ENCODE peak calls at places on chromosomes 4 and X, in five cellular contexts. V is HEK293T, Y is WTC11, G is GM12878, U is HCT116. S is an unnamed sample.

GRCh38 chrX:40201486-40201885 is 103.7 kb upstream of the BCOR start:
- DNase-seq in V (no peak), Y (no peak), G (peak), U (no peak), S (no peak)

GRCh38 chrX:23540532-23540931 is 126.8 kb upstream of the PRDX4 start:
- DNase-seq in V (no peak), Y (no peak), G (no peak), U (no peak), S (no peak)

GRCh38 chrX:48508400-48509244 is at the start of gene PORCN:
- DNase-seq in V (peak), Y (peak), G (peak), U (no peak), S (peak)

GRCh38 chrX:47218920-47219815 is 687 bp downstream of the CDK16 start:
- DNase-seq in V (peak), Y (peak), G (no peak), U (no peak), S (no peak)

GRCh38 chr4:40613456-40613855 is 16.2 kb downstream of the RBM47 start:
- DNase-seq in V (no peak), Y (no peak), G (no peak), U (no peak), S (no peak)

GRCh38 chr4:77074961-77075855 is 581 bp downstream of the CCNI start:
- DNase-seq in V (peak), Y (peak), G (no peak), U (no peak), S (peak)

GRCh38 chr4:140012688-140013087 is 141.3 kb downstream of the MAML3 start:
- DNase-seq in V (peak), Y (peak), G (no peak), U (peak), S (peak)

GRCh38 chr4:144710526-144710912 is 64.6 kb downstream of the HHIP start:
- DNase-seq in V (no peak), Y (no peak), G (no peak), U (no peak), S (no peak)

GRCh38 chrX:51931761-51932160 is 38.3 kb downstream of the MAGED1 start:
- DNase-seq in V (no peak), Y (no peak), G (no peak), U (no peak), S (no peak)

GRCh38 chrX:65488496-65488895 is 46.1 kb downstream of the LAS1L start:
- DNase-seq in V (no peak), Y (no peak), G (no peak), U (no peak), S (no peak)

GRCh38 chrX:124212622-124213021 is 119.8 kb upstream of the TEX13D start:
- DNase-seq in V (no peak), Y (no peak), G (no peak), U (no peak), S (no peak)

GRCh38 chrX:40543661-40544328 is 37.0 kb upstream of the ATP6AP2 start:
- DNase-seq in V (peak), Y (no peak), G (peak), U (peak), S (peak)

GRCh38 chrX:131783555-131784338 is 239.4 kb upstream of the STK26 start:
- DNase-seq in V (peak), Y (no peak), G (peak), U (no peak), S (no peak)

GRCh38 chr4:115780835-115781234 is 667.4 kb upstream of the NDST4 start:
- DNase-seq in V (no peak), Y (no peak), G (peak), U (no peak), S (no peak)

GRCh38 chrX:80285131-80285773 is 135.0 kb upstream of the TENT5D start:
- DNase-seq in V (peak), Y (peak), G (no peak), U (no peak), S (peak)

GRCh38 chr4:65566473-65566872 is 103.8 kb downstream of the EPHA5 start:
- DNase-seq in V (no peak), Y (no peak), G (no peak), U (no peak), S (no peak)

GRCh38 chr4:17544831-17545234 is 29.9 kb downstream of the CLRN2 start:
- DNase-seq in V (no peak), Y (no peak), G (no peak), U (no peak), S (peak)

GRCh38 chrX:124573458-124573857 is 227.1 kb downstream of the SH2D1A start:
- DNase-seq in V (no peak), Y (no peak), G (no peak), U (no peak), S (no peak)

GRCh38 chrX:41064028-41064427 is 21.2 kb upstream of the USP9X start:
- DNase-seq in V (no peak), Y (no peak), G (no peak), U (no peak), S (no peak)

GRCh38 chr4:169014581-169014980 is 4.5 kb upstream of the CBR4 start:
- DNase-seq in V (no peak), Y (no peak), G (no peak), U (no peak), S (no peak)

GRCh38 chrX:1466971-1467561 is 14.4 kb upstream of the ASMTL start:
- DNase-seq in V (no peak), Y (no peak), G (no peak), U (no peak), S (no peak)

GRCh38 chr4:3414421-3415279 is 27.1 kb upstream of the HGFAC start:
- DNase-seq in V (no peak), Y (no peak), G (no peak), U (no peak), S (no peak)

GRCh38 chr4:8838911-8839431 is 32.7 kb downstream of the HMX1 start:
- DNase-seq in V (no peak), Y (no peak), G (no peak), U (no peak), S (no peak)

GRCh38 chrX:20352504-20352903 is 85.8 kb upstream of the RPS6KA3 start:
- DNase-seq in V (no peak), Y (no peak), G (no peak), U (no peak), S (no peak)

GRCh38 chr4:145740796-145741195 is 60.9 kb downstream of the C4orf51 start:
- DNase-seq in V (no peak), Y (no peak), G (no peak), U (no peak), S (no peak)

GRCh38 chrX:48569958-48570357 is 4.3 kb upstream of the RBM3 start:
- DNase-seq in V (no peak), Y (no peak), G (peak), U (no peak), S (no peak)

GRCh38 chrX:43862434-43862833 is 19.8 kb downstream of the MAOB start:
- DNase-seq in V (no peak), Y (no peak), G (no peak), U (no peak), S (no peak)

GRCh38 chr4:7472443-7473013 is 37.8 kb upstream of the PSAPL1 start:
- DNase-seq in V (no peak), Y (peak), G (no peak), U (no peak), S (no peak)

GRCh38 chr4:31089815-31090214 is 369.6 kb downstream of the PCDH7 start:
- DNase-seq in V (peak), Y (no peak), G (no peak), U (peak), S (no peak)

GRCh38 chr4:85919488-85919887 is 440.4 kb downstream of the MAPK10 start:
- DNase-seq in V (no peak), Y (no peak), G (no peak), U (no peak), S (no peak)

GRCh38 chr4:138275946-138276621 is 33.9 kb upstream of the SLC7A11 start:
- DNase-seq in V (no peak), Y (no peak), G (no peak), U (no peak), S (no peak)

GRCh38 chr4:54231419-54232150 is 2.5 kb downstream of the PDGFRA start:
- DNase-seq in V (no peak), Y (peak), G (no peak), U (no peak), S (no peak)

GRCh38 chrX:103373581-103373980 is 2.8 kb upstream of the BEX3 start:
- DNase-seq in V (no peak), Y (no peak), G (no peak), U (no peak), S (no peak)

GRCh38 chr4:82515705-82516104 is 46.1 kb downstream of the TMEM150C start:
- DNase-seq in V (no peak), Y (no peak), G (no peak), U (no peak), S (no peak)

GRCh38 chr4:27084685-27085356 is 224.2 kb downstream of the STIM2 start:
- DNase-seq in V (peak), Y (peak), G (no peak), U (no peak), S (no peak)

GRCh38 chr4:1736820-1737219 is 15.5 kb downstream of the TACC3 start:
- DNase-seq in V (no peak), Y (no peak), G (no peak), U (no peak), S (no peak)

GRCh38 chrX:132853040-132853439 is 105.4 kb downstream of the HS6ST2 start:
- DNase-seq in V (no peak), Y (no peak), G (no peak), U (no peak), S (no peak)

GRCh38 chrX:130034178-130034577 is 51.7 kb downstream of the BCORL1 start:
- DNase-seq in V (no peak), Y (no peak), G (no peak), U (no peak), S (no peak)

GRCh38 chr4:118313098-118313497 is 39.7 kb downstream of the PRSS12 start:
- DNase-seq in V (no peak), Y (no peak), G (no peak), U (no peak), S (no peak)
- TF ChIP-seq SP1 in V (no peak), Y (no peak), G (no peak), U (no peak), S (no peak)

GRCh38 chr4:182010876-182011275 is 232.3 kb upstream of the TENM3 start:
- DNase-seq in V (no peak), Y (no peak), G (no peak), U (no peak), S (no peak)
- TF ChIP-seq SP1 in V (no peak), Y (no peak), G (no peak), U (no peak), S (no peak)

DNA sequence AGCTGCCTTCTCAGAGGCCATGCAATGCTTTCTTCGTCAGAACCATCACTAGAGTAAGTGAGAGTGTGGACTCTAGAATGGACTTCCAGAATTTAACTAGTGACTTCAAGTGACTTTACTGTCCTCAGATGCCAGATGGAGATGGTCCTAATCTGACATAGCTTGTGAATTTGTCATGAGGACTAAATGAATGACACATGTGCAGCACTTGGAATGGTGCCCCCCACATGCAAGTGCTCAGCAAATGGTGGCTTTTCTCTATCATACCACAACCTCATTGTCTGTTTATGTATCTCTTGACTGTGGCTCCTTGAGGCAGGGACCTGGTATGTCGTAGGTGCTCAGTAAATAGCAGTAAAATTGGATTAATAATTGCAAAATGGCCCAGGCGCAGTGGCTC is 91.6 kb upstream of the STX18 start:
- DNase-seq in V (no peak), Y (no peak), G (no peak), U (no peak), S (no peak)
- TF ChIP-seq SP1 in V (no peak), Y (no peak), G (no peak), U (no peak), S (no peak)

DNA sequence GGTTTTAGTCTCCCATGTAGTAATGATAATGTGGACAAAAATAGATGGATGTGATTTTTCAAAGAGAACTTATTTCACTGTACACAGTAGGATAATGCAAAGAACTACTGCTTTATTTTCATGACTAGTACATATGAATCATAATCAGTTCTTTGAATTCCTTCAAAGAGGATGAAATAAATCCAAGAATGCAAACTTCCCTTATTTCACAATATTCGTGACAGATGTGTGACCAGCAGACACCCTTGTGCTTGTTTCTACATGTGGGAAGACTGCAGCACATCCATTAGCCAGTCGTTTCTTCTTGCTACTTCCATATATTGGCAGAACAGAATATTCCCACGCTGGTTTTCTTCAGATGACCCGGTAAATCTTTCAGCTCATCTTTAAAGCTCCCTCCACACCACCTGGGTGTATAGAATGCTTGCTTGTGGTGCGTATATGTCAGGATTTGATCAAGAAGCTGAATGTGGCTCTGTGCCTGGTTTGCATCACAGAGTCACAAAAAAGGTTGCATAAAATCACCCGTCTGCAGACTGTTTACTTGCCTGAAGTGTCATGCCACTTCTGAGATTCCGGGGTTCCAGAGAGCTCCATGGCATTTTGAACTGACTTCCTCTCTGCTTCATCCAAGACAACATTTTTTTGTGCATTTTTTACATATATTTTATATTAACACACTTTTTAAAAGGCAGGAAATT is 47.7 kb upstream of the FAT4 start:
- DNase-seq in V (no peak), Y (no peak), G (no peak), U (no peak), S (no peak)
- TF ChIP-seq SP1 in V (no peak), Y (no peak), G (no peak), U (no peak), S (no peak)

GRCh38 chr4:186132577-186133277 is 28.2 kb downstream of the FAM149A start:
- DNase-seq in V (peak), Y (peak), G (no peak), U (peak), S (no peak)
- TF ChIP-seq SP1 in V (no peak), Y (no peak), G (no peak), U (no peak), S (no peak)

GRCh38 chrX:96753230-96753629 is 68.6 kb downstream of the DIAPH2 start:
- DNase-seq in V (no peak), Y (no peak), G (no peak), U (no peak), S (no peak)

GRCh38 chrX:96756491-96756890 is 71.8 kb downstream of the DIAPH2 start:
- DNase-seq in V (no peak), Y (no peak), G (no peak), U (no peak), S (no peak)

DNA sequence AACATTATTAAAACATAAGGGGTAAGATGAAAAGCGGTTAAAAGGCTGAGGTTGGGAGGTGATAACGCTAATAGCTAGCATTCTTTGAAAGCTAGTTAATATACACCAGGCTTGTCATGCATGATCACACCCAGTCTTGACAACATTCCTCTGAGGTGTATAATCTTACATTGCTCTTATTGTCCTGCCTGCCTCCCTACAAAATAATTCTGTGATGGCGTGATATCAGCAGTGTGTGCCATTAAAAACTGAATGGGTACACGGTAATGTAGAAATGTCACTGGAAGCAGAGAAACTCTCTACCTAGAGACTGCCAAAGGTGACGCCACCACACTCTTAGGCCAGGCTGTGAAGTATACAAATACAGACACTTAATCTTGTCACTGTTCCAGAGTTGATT is 68.1 kb downstream of the DIAPH2 start:
- DNase-seq in V (no peak), Y (no peak), G (no peak), U (no peak), S (no peak)
- TF ChIP-seq SP1 in V (no peak), Y (no peak), G (no peak), U (no peak), S (no peak)

GRCh38 chrX:6238576-6238975 is 9.9 kb upstream of the NLGN4X start:
- DNase-seq in V (no peak), Y (no peak), G (no peak), U (no peak), S (no peak)
- TF ChIP-seq SP1 in V (no peak), Y (no peak), G (no peak), U (no peak), S (no peak)

GRCh38 chr4:185535818-185536729 is 767 bp upstream of the PDLIM3 start:
- DNase-seq in V (no peak), Y (no peak), G (no peak), U (no peak), S (no peak)
- TF ChIP-seq SP1 in V (no peak), Y (no peak), G (no peak), U (no peak), S (no peak)

DNA sequence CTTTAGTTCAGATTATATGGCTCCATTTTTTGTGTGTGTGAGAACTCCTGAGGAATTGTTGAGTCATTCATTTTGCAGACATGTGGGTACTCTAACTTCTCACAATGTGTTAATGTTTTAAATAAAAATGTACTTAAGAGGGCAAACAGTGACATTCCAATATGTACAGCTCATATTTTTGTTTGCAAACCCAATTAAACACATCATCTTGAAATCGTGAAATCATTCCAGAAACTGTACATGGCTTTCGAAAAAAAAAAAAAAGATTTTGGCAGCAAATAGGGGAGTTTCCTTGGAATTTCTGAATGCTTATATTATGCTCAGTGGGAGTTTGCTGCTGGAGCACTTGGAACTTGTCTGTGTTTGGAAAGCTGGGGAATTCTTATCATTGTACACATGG is 85.0 kb downstream of the HPGD start:
- DNase-seq in V (no peak), Y (no peak), G (no peak), U (no peak), S (no peak)
- TF ChIP-seq SP1 in V (no peak), Y (no peak), G (no peak), U (no peak), S (no peak)

S was measured in HepG2.